ENCODE peak calls at places on chromosomes 16 and 17, in seven cellular contexts. One of them, this sample, is unnamed.

GRCh38 chr17:8375738-8376259 is 705 bp downstream of the KRABD2 start:
- DNase-seq in GOT3: no peak
- DNase-seq in MM.1S: no peak
- DNase-seq in putamen: no peak
- DNase-seq in iPS DF 6.9: no peak
- DNase-seq in cardiac fibroblast: no peak
- DNase-seq in amygdala: peak
- DNase-seq in this sample: no peak

GRCh38 chr16:58635502-58635901 is 5.9 kb upstream of the CNOT1 start:
- DNase-seq in amygdala: no peak
- DNase-seq in cardiac fibroblast: no peak
- DNase-seq in MM.1S: no peak
- DNase-seq in iPS DF 6.9: no peak
- DNase-seq in GOT3: no peak
- DNase-seq in putamen: no peak
- DNase-seq in this sample: no peak

GRCh38 chr16:4852221-4852872 is 5.1 kb downstream of the UBN1 start:
- DNase-seq in MM.1S: no peak
- DNase-seq in iPS DF 6.9: no peak
- DNase-seq in GOT3: no peak
- DNase-seq in putamen: no peak
- DNase-seq in amygdala: no peak
- DNase-seq in cardiac fibroblast: peak
- DNase-seq in this sample: no peak

GRCh38 chr16:14378131-14378551 is 251.9 kb downstream of the PARN start:
- DNase-seq in cardiac fibroblast: peak
- DNase-seq in amygdala: no peak
- DNase-seq in iPS DF 6.9: no peak
- DNase-seq in MM.1S: peak
- DNase-seq in putamen: no peak
- DNase-seq in GOT3: no peak
- DNase-seq in this sample: no peak

GRCh38 chr17:9050801-9051401 is 29.6 kb downstream of the NTN1 start:
- DNase-seq in putamen: no peak
- DNase-seq in GOT3: no peak
- DNase-seq in MM.1S: no peak
- DNase-seq in amygdala: no peak
- DNase-seq in iPS DF 6.9: no peak
- DNase-seq in cardiac fibroblast: no peak
- DNase-seq in this sample: no peak

GRCh38 chr17:41811549-41812175 is at the start of gene P3H4:
- DNase-seq in amygdala: peak
- DNase-seq in iPS DF 6.9: no peak
- DNase-seq in MM.1S: peak
- DNase-seq in putamen: peak
- DNase-seq in cardiac fibroblast: peak
- DNase-seq in GOT3: peak
- DNase-seq in this sample: peak

GRCh38 chr17:76385892-76386786 is 1.7 kb downstream of the SPHK1 start:
- DNase-seq in putamen: no peak
- DNase-seq in cardiac fibroblast: peak
- DNase-seq in GOT3: peak
- DNase-seq in MM.1S: peak
- DNase-seq in amygdala: peak
- DNase-seq in iPS DF 6.9: no peak
- DNase-seq in this sample: peak

GRCh38 chr16:69106491-69107291 is 1.2 kb downstream of the HAS3 start:
- DNase-seq in cardiac fibroblast: no peak
- DNase-seq in iPS DF 6.9: no peak
- DNase-seq in GOT3: no peak
- DNase-seq in putamen: no peak
- DNase-seq in MM.1S: no peak
- DNase-seq in amygdala: no peak
- DNase-seq in this sample: no peak

GRCh38 chr17:30414486-30414885 is 35.8 kb downstream of the CPD start:
- DNase-seq in MM.1S: no peak
- DNase-seq in amygdala: no peak
- DNase-seq in iPS DF 6.9: no peak
- DNase-seq in putamen: no peak
- DNase-seq in cardiac fibroblast: no peak
- DNase-seq in GOT3: no peak
- DNase-seq in this sample: no peak

GRCh38 chr16:74740795-74741304 is 33.8 kb downstream of the FA2H start:
- DNase-seq in amygdala: peak
- DNase-seq in GOT3: no peak
- DNase-seq in cardiac fibroblast: no peak
- DNase-seq in iPS DF 6.9: no peak
- DNase-seq in putamen: peak
- DNase-seq in MM.1S: no peak
- DNase-seq in this sample: peak

GRCh38 chr17:19397556-19398041 is 10.6 kb upstream of the MFAP4 start:
- DNase-seq in GOT3: no peak
- DNase-seq in cardiac fibroblast: no peak
- DNase-seq in amygdala: no peak
- DNase-seq in MM.1S: peak
- DNase-seq in putamen: no peak
- DNase-seq in iPS DF 6.9: no peak
- DNase-seq in this sample: no peak

GRCh38 chr16:2027024-2028010 is 615 bp downstream of the NHERF2 start:
- DNase-seq in MM.1S: peak
- DNase-seq in cardiac fibroblast: peak
- DNase-seq in GOT3: no peak
- DNase-seq in amygdala: no peak
- DNase-seq in putamen: no peak
- DNase-seq in iPS DF 6.9: no peak
- DNase-seq in this sample: no peak

GRCh38 chr17:41492771-41493170 is 3.1 kb upstream of the KRT36 start:
- DNase-seq in iPS DF 6.9: no peak
- DNase-seq in amygdala: no peak
- DNase-seq in putamen: no peak
- DNase-seq in MM.1S: no peak
- DNase-seq in cardiac fibroblast: peak
- DNase-seq in GOT3: no peak
- DNase-seq in this sample: no peak

GRCh38 chr17:80034977-80035686 is 540 bp downstream of the TBC1D16 start:
- DNase-seq in GOT3: no peak
- DNase-seq in MM.1S: no peak
- DNase-seq in cardiac fibroblast: peak
- DNase-seq in iPS DF 6.9: no peak
- DNase-seq in putamen: no peak
- DNase-seq in amygdala: no peak
- DNase-seq in this sample: no peak

GRCh38 chr16:89602273-89602951 is 11.0 kb upstream of the DPEP1 start:
- DNase-seq in amygdala: peak
- DNase-seq in MM.1S: no peak
- DNase-seq in putamen: peak
- DNase-seq in iPS DF 6.9: no peak
- DNase-seq in cardiac fibroblast: peak
- DNase-seq in GOT3: peak
- DNase-seq in this sample: no peak

GRCh38 chr17:17303847-17304490 is 796 bp downstream of the NT5M start:
- DNase-seq in MM.1S: no peak
- DNase-seq in iPS DF 6.9: no peak
- DNase-seq in putamen: no peak
- DNase-seq in cardiac fibroblast: no peak
- DNase-seq in amygdala: no peak
- DNase-seq in GOT3: no peak
- DNase-seq in this sample: no peak

GRCh38 chr16:48383204-48383876 is 1.9 kb downstream of the SIAH1 start:
- DNase-seq in putamen: no peak
- DNase-seq in MM.1S: no peak
- DNase-seq in amygdala: no peak
- DNase-seq in cardiac fibroblast: peak
- DNase-seq in GOT3: no peak
- DNase-seq in iPS DF 6.9: no peak
- DNase-seq in this sample: no peak

GRCh38 chr17:40134184-40134583 is 6.2 kb upstream of the CASC3 start:
- DNase-seq in iPS DF 6.9: no peak
- DNase-seq in GOT3: no peak
- DNase-seq in putamen: no peak
- DNase-seq in amygdala: no peak
- DNase-seq in MM.1S: no peak
- DNase-seq in cardiac fibroblast: no peak
- DNase-seq in this sample: no peak

GRCh38 chr17:64689106-64689505 is 27.0 kb upstream of the SMURF2 start:
- DNase-seq in putamen: no peak
- DNase-seq in amygdala: no peak
- DNase-seq in GOT3: no peak
- DNase-seq in cardiac fibroblast: no peak
- DNase-seq in iPS DF 6.9: no peak
- DNase-seq in MM.1S: no peak
- DNase-seq in this sample: no peak

GRCh38 chr16:54340531-54340930 is 53.9 kb upstream of the IRX3 start:
- DNase-seq in GOT3: no peak
- DNase-seq in putamen: no peak
- DNase-seq in cardiac fibroblast: no peak
- DNase-seq in MM.1S: no peak
- DNase-seq in amygdala: no peak
- DNase-seq in iPS DF 6.9: no peak
- DNase-seq in this sample: no peak

GRCh38 chr16:78811247-78811646 is 711.8 kb downstream of the WWOX start:
- DNase-seq in MM.1S: no peak
- DNase-seq in putamen: no peak
- DNase-seq in iPS DF 6.9: no peak
- DNase-seq in amygdala: no peak
- DNase-seq in GOT3: no peak
- DNase-seq in cardiac fibroblast: no peak
- DNase-seq in this sample: no peak

GRCh38 chr17:71709974-71710373 is 410.8 kb upstream of the SOX9 start:
- DNase-seq in iPS DF 6.9: no peak
- DNase-seq in putamen: no peak
- DNase-seq in GOT3: no peak
- DNase-seq in amygdala: no peak
- DNase-seq in cardiac fibroblast: no peak
- DNase-seq in MM.1S: no peak
- DNase-seq in this sample: no peak

GRCh38 chr16:76278976-76279375 is 1.8 kb downstream of the CNTNAP4 start:
- DNase-seq in amygdala: no peak
- DNase-seq in putamen: peak
- DNase-seq in cardiac fibroblast: peak
- DNase-seq in GOT3: no peak
- DNase-seq in iPS DF 6.9: no peak
- DNase-seq in MM.1S: peak
- DNase-seq in this sample: no peak

GRCh38 chr16:81679721-81680430 is 99.2 kb upstream of the PLCG2 start:
- DNase-seq in iPS DF 6.9: no peak
- DNase-seq in GOT3: no peak
- DNase-seq in amygdala: no peak
- DNase-seq in putamen: no peak
- DNase-seq in cardiac fibroblast: no peak
- DNase-seq in MM.1S: no peak
- DNase-seq in this sample: no peak

GRCh38 chr17:75832164-75832651 is 12.0 kb downstream of the UNC13D start:
- DNase-seq in amygdala: no peak
- DNase-seq in cardiac fibroblast: peak
- DNase-seq in MM.1S: no peak
- DNase-seq in GOT3: no peak
- DNase-seq in iPS DF 6.9: no peak
- DNase-seq in putamen: no peak
- DNase-seq in this sample: no peak

GRCh38 chr16:11349599-11350276 is 4.5 kb downstream of the RMI2 start:
- DNase-seq in iPS DF 6.9: no peak
- DNase-seq in GOT3: no peak
- DNase-seq in MM.1S: no peak
- DNase-seq in cardiac fibroblast: peak
- DNase-seq in putamen: peak
- DNase-seq in amygdala: no peak
- DNase-seq in this sample: peak

GRCh38 chr17:44990994-44991393 is 22.9 kb upstream of the C1QL1 start:
- DNase-seq in GOT3: no peak
- DNase-seq in iPS DF 6.9: no peak
- DNase-seq in cardiac fibroblast: no peak
- DNase-seq in putamen: no peak
- DNase-seq in amygdala: no peak
- DNase-seq in MM.1S: no peak
- DNase-seq in this sample: no peak

This sample was measured in C1 segment of cervical spinal cord.